ENCODE peak calls at places on chromosomes 3 and 15, in eight cellular contexts. One of them, this sample, is unnamed. For H3K4me1, the result is how much of the 10 kb centered on the place peaks cover.

GRCh38 chr3:42177801-42178150 is 86.6 kb downstream of the TRAK1 start:
- DNase-seq in HepG2: no peak
- DNase-seq in sigmoid colon: peak
- DNase-seq in A549: no peak
- DNase-seq in suprapubic skin: no peak
- DNase-seq in SK-N-SH: no peak
- DNase-seq in transverse colon: no peak
- DNase-seq in ovary: no peak
- DNase-seq in this sample: no peak

GRCh38 chr15:25287823-25288222 is 151.0 kb downstream of the UBE3A start:
- DNase-seq in HepG2: no peak
- DNase-seq in sigmoid colon: no peak
- DNase-seq in A549: no peak
- DNase-seq in suprapubic skin: no peak
- DNase-seq in SK-N-SH: no peak
- DNase-seq in transverse colon: no peak
- DNase-seq in ovary: no peak
- DNase-seq in this sample: no peak

GRCh38 chr3:186524616-186525015 is 19.6 kb downstream of the CRYGS start:
- DNase-seq in HepG2: no peak
- DNase-seq in sigmoid colon: no peak
- DNase-seq in A549: no peak
- DNase-seq in suprapubic skin: no peak
- DNase-seq in SK-N-SH: no peak
- DNase-seq in transverse colon: no peak
- DNase-seq in ovary: no peak
- DNase-seq in this sample: no peak

GRCh38 chr3:134651347-134652041 is 672 bp upstream of the KY start:
- DNase-seq in HepG2: no peak
- DNase-seq in sigmoid colon: peak
- DNase-seq in A549: no peak
- DNase-seq in suprapubic skin: peak
- DNase-seq in SK-N-SH: no peak
- DNase-seq in transverse colon: peak
- DNase-seq in ovary: no peak
- DNase-seq in this sample: no peak

GRCh38 chr3:113034011-113034410 is 43.2 kb downstream of the GTPBP8 start:
- DNase-seq in HepG2: no peak
- DNase-seq in sigmoid colon: no peak
- DNase-seq in A549: no peak
- DNase-seq in suprapubic skin: no peak
- DNase-seq in SK-N-SH: no peak
- DNase-seq in transverse colon: no peak
- DNase-seq in ovary: no peak
- DNase-seq in this sample: no peak

GRCh38 chr3:16728762-16729745 is 123.8 kb upstream of the DAZL start:
- DNase-seq in HepG2: no peak
- DNase-seq in sigmoid colon: no peak
- DNase-seq in A549: no peak
- DNase-seq in suprapubic skin: no peak
- DNase-seq in SK-N-SH: no peak
- DNase-seq in transverse colon: no peak
- DNase-seq in ovary: no peak
- DNase-seq in this sample: no peak

GRCh38 chr15:75195122-75195765 is 6.4 kb upstream of the C15orf39 start:
- DNase-seq in HepG2: no peak
- DNase-seq in sigmoid colon: no peak
- DNase-seq in A549: no peak
- DNase-seq in suprapubic skin: no peak
- DNase-seq in SK-N-SH: peak
- DNase-seq in transverse colon: peak
- DNase-seq in ovary: peak
- DNase-seq in this sample: no peak

GRCh38 chr3:192060160-192060783 is 599.3 kb downstream of the PYDC2 start:
- DNase-seq in HepG2: no peak
- DNase-seq in sigmoid colon: no peak
- DNase-seq in A549: no peak
- DNase-seq in suprapubic skin: no peak
- DNase-seq in SK-N-SH: no peak
- DNase-seq in transverse colon: no peak
- DNase-seq in ovary: no peak
- DNase-seq in this sample: no peak

GRCh38 chr3:14925729-14926591 is 21.4 kb upstream of the NR2C2 start:
- DNase-seq in HepG2: peak
- DNase-seq in sigmoid colon: no peak
- DNase-seq in A549: peak
- DNase-seq in suprapubic skin: no peak
- DNase-seq in SK-N-SH: peak
- DNase-seq in transverse colon: peak
- DNase-seq in ovary: no peak
- DNase-seq in this sample: no peak

GRCh38 chr15:89982315-89983055 is 18.6 kb upstream of the ZNF710 start:
- DNase-seq in HepG2: no peak
- DNase-seq in sigmoid colon: no peak
- DNase-seq in A549: no peak
- DNase-seq in suprapubic skin: no peak
- DNase-seq in SK-N-SH: no peak
- DNase-seq in transverse colon: no peak
- DNase-seq in ovary: no peak
- DNase-seq in this sample: no peak

GRCh38 chr15:80999623-81000036 is 1.1 kb upstream of the TLNRD1 start:
- DNase-seq in HepG2: no peak
- DNase-seq in sigmoid colon: no peak
- DNase-seq in A549: no peak
- DNase-seq in suprapubic skin: no peak
- DNase-seq in SK-N-SH: no peak
- DNase-seq in transverse colon: peak
- DNase-seq in ovary: no peak
- DNase-seq in this sample: no peak

GRCh38 chr15:45126535-45127158 is 3.0 kb downstream of the DUOXA1 start:
- DNase-seq in HepG2: peak
- DNase-seq in sigmoid colon: no peak
- DNase-seq in A549: peak
- DNase-seq in suprapubic skin: no peak
- DNase-seq in SK-N-SH: no peak
- DNase-seq in transverse colon: no peak
- DNase-seq in ovary: no peak
- DNase-seq in this sample: no peak

GRCh38 chr15:59741274-59741906 is 52.3 kb upstream of the BNIP2 start:
- DNase-seq in HepG2: peak
- DNase-seq in sigmoid colon: no peak
- DNase-seq in A549: peak
- DNase-seq in suprapubic skin: no peak
- DNase-seq in SK-N-SH: peak
- DNase-seq in transverse colon: no peak
- DNase-seq in ovary: no peak
- DNase-seq in this sample: no peak

GRCh38 chr15:40917585-40917984 is 11.6 kb upstream of the DLL4 start:
- DNase-seq in HepG2: no peak
- DNase-seq in sigmoid colon: no peak
- DNase-seq in A549: no peak
- DNase-seq in suprapubic skin: no peak
- DNase-seq in SK-N-SH: no peak
- DNase-seq in transverse colon: no peak
- DNase-seq in ovary: no peak
- DNase-seq in this sample: no peak

GRCh38 chr3:197801801-197802504 is 10.9 kb downstream of the LRCH3 start:
- DNase-seq in HepG2: no peak
- DNase-seq in sigmoid colon: no peak
- DNase-seq in A549: peak
- DNase-seq in suprapubic skin: no peak
- DNase-seq in SK-N-SH: no peak
- DNase-seq in transverse colon: no peak
- DNase-seq in ovary: no peak
- DNase-seq in this sample: peak

GRCh38 chr3:111899966-111900365 is 40.9 kb downstream of the PHLDB2 start:
- DNase-seq in HepG2: no peak
- DNase-seq in sigmoid colon: no peak
- DNase-seq in A549: no peak
- DNase-seq in suprapubic skin: no peak
- DNase-seq in SK-N-SH: no peak
- DNase-seq in transverse colon: no peak
- DNase-seq in ovary: no peak
- DNase-seq in this sample: no peak

GRCh38 chr15:70406624-70407390 is 309.1 kb upstream of the TLE3 start:
- DNase-seq in HepG2: no peak
- DNase-seq in sigmoid colon: no peak
- DNase-seq in A549: no peak
- DNase-seq in suprapubic skin: no peak
- DNase-seq in SK-N-SH: no peak
- DNase-seq in transverse colon: no peak
- DNase-seq in ovary: no peak
- DNase-seq in this sample: no peak

GRCh38 chr3:63349583-63350177 is 71.6 kb downstream of the SYNPR start:
- DNase-seq in HepG2: peak
- DNase-seq in sigmoid colon: no peak
- DNase-seq in A549: peak
- DNase-seq in suprapubic skin: no peak
- DNase-seq in SK-N-SH: peak
- DNase-seq in transverse colon: peak
- DNase-seq in ovary: peak
- DNase-seq in this sample: peak

GRCh38 chr15:25171856-25172687 is 217.3 kb downstream of the SNRPN start:
- DNase-seq in HepG2: no peak
- DNase-seq in sigmoid colon: peak
- DNase-seq in A549: no peak
- DNase-seq in suprapubic skin: no peak
- DNase-seq in SK-N-SH: no peak
- DNase-seq in transverse colon: no peak
- DNase-seq in ovary: no peak
- DNase-seq in this sample: no peak

GRCh38 chr3:4824948-4825325 is 154.3 kb upstream of the BHLHE40 start:
- DNase-seq in HepG2: peak
- DNase-seq in sigmoid colon: no peak
- DNase-seq in A549: peak
- DNase-seq in suprapubic skin: no peak
- DNase-seq in SK-N-SH: no peak
- DNase-seq in transverse colon: no peak
- DNase-seq in ovary: no peak
- DNase-seq in this sample: no peak
- H3K27ac ChIP-seq in HepG2: no peak
- H3K27ac ChIP-seq in sigmoid colon: peak
- H3K27ac ChIP-seq in A549: peak
- H3K27ac ChIP-seq in suprapubic skin: peak
- H3K27ac ChIP-seq in SK-N-SH: peak
- H3K27ac ChIP-seq in transverse colon: peak
- H3K27ac ChIP-seq in ovary: no peak
- H3K27ac ChIP-seq in this sample: peak

DNA sequence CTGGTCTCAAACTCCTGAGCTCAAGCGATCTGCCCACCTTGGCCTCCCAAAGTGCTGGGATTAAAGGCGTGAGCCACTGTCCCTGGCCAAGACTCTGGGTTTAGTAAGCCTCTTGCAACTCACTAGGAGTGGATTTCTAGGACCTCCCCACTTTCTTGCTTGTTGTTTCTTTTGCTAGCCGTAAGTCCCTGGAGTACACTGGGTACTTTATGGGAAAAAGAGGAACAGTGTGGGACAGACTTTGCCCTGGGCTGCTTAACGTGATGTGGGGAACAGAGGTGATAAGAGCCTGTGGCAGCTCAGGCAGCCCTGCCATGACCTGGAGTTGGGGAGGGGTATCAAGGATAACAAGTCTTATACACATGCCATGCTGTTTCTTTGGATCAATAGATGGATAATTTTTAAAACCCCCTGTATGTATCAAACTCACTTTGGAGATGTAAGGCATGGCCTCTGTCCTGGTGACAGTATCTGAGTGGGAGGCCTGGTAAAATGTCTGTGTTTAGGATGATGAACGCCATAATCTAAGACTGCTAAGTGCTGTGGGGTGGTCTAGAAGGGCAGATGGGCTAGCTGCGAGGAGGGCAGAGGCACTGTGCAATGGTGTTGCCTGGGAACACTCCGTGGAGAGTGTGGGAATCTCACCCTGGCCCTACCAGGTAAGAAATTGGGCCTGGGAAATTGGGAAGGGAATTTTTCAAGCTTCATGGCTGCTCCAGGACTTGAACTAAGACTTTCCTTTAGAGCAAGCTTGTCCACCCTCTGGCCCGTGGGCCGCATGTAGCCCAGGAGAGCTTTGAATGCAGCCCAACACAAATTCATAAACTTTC is 54.8 kb downstream of the SMAD3 start:
- DNase-seq in HepG2: no peak
- DNase-seq in sigmoid colon: no peak
- DNase-seq in A549: no peak
- DNase-seq in suprapubic skin: no peak
- DNase-seq in SK-N-SH: no peak
- DNase-seq in transverse colon: no peak
- DNase-seq in ovary: no peak
- DNase-seq in this sample: no peak
- H3K4me1 ChIP-seq in HepG2: half or more
- H3K4me1 ChIP-seq in sigmoid colon: half or more
- H3K4me1 ChIP-seq in A549: half or more
- H3K4me1 ChIP-seq in suprapubic skin: half or more
- H3K4me1 ChIP-seq in SK-N-SH: under half
- H3K4me1 ChIP-seq in transverse colon: under half
- H3K4me1 ChIP-seq in ovary: under half
- H3K4me1 ChIP-seq in this sample: half or more

GRCh38 chr15:38190501-38190900 is 62.1 kb upstream of the SPRED1 start:
- DNase-seq in HepG2: no peak
- DNase-seq in sigmoid colon: no peak
- DNase-seq in A549: peak
- DNase-seq in suprapubic skin: no peak
- DNase-seq in SK-N-SH: no peak
- DNase-seq in transverse colon: no peak
- DNase-seq in ovary: no peak
- DNase-seq in this sample: no peak

GRCh38 chr15:38192496-38192895 is 60.1 kb upstream of the SPRED1 start:
- DNase-seq in HepG2: no peak
- DNase-seq in sigmoid colon: no peak
- DNase-seq in A549: no peak
- DNase-seq in suprapubic skin: no peak
- DNase-seq in SK-N-SH: no peak
- DNase-seq in transverse colon: no peak
- DNase-seq in ovary: no peak
- DNase-seq in this sample: no peak

GRCh38 chr15:38196116-38196515 is 56.5 kb upstream of the SPRED1 start:
- DNase-seq in HepG2: no peak
- DNase-seq in sigmoid colon: no peak
- DNase-seq in A549: no peak
- DNase-seq in suprapubic skin: no peak
- DNase-seq in SK-N-SH: no peak
- DNase-seq in transverse colon: no peak
- DNase-seq in ovary: no peak
- DNase-seq in this sample: no peak

GRCh38 chr15:38195191-38195901 is 57.3 kb upstream of the SPRED1 start:
- DNase-seq in HepG2: no peak
- DNase-seq in sigmoid colon: no peak
- DNase-seq in A549: no peak
- DNase-seq in suprapubic skin: no peak
- DNase-seq in SK-N-SH: no peak
- DNase-seq in transverse colon: no peak
- DNase-seq in ovary: no peak
- DNase-seq in this sample: no peak

GRCh38 chr15:38193496-38193895 is 59.1 kb upstream of the SPRED1 start:
- DNase-seq in HepG2: no peak
- DNase-seq in sigmoid colon: no peak
- DNase-seq in A549: no peak
- DNase-seq in suprapubic skin: no peak
- DNase-seq in SK-N-SH: no peak
- DNase-seq in transverse colon: no peak
- DNase-seq in ovary: no peak
- DNase-seq in this sample: no peak
- TF ChIP-seq EP300 in HepG2: no peak
- TF ChIP-seq EP300 in sigmoid colon: no peak
- TF ChIP-seq EP300 in A549: no peak
- TF ChIP-seq EP300 in suprapubic skin: no peak
- TF ChIP-seq EP300 in SK-N-SH: no peak
- TF ChIP-seq EP300 in transverse colon: no peak
- TF ChIP-seq EP300 in ovary: no peak
- TF ChIP-seq EP300 in this sample: no peak

GRCh38 chr15:91942676-91943417 is 89.3 kb downstream of the SLCO3A1 start:
- DNase-seq in HepG2: peak
- DNase-seq in sigmoid colon: peak
- DNase-seq in A549: peak
- DNase-seq in suprapubic skin: peak
- DNase-seq in SK-N-SH: no peak
- DNase-seq in transverse colon: peak
- DNase-seq in ovary: peak
- DNase-seq in this sample: peak
- H3K27ac ChIP-seq in HepG2: no peak
- H3K27ac ChIP-seq in sigmoid colon: peak
- H3K27ac ChIP-seq in A549: peak
- H3K27ac ChIP-seq in suprapubic skin: peak
- H3K27ac ChIP-seq in SK-N-SH: no peak
- H3K27ac ChIP-seq in transverse colon: peak
- H3K27ac ChIP-seq in ovary: no peak
- H3K27ac ChIP-seq in this sample: peak